ENCODE peak calls at places on chromosome 5, in six cellular contexts. U is B cell; T is activated T-cell treated with anti-CD3 and anti-CD28 coated beads, Interleukin-2, amount 50 U/mL, for 24 hours; V is NCI-H748 treated with DMSO at 0.1 percent for 48 hours; A is lower leg skin; S is fibroblast of lung. I is an unnamed sample.

GRCh38 chr5:169944922-169945675 is 35.2 kb downstream of the INSYN2B start:
- DNase-seq in U (no peak), T (no peak), V (no peak), A (no peak), S (no peak), I (no peak)

GRCh38 chr5:41118177-41118576 is 47.0 kb upstream of the MROH2B start:
- DNase-seq in U (no peak), T (no peak), V (no peak), A (no peak), S (no peak), I (no peak)

GRCh38 chr5:177537389-177538361 is 16.7 kb downstream of the FAM193B start:
- DNase-seq in U (no peak), T (no peak), V (no peak), A (no peak), S (peak), I (peak)

GRCh38 chr5:136619556-136619955 is 254.2 kb upstream of the TRPC7 start:
- DNase-seq in U (no peak), T (no peak), V (no peak), A (no peak), S (no peak), I (no peak)

GRCh38 chr5:152607393-152608165 is 202.5 kb upstream of the NMUR2 start:
- DNase-seq in U (no peak), T (no peak), V (no peak), A (no peak), S (no peak), I (no peak)

GRCh38 chr5:140292212-140293040 is 10.5 kb downstream of the PFDN1 start:
- DNase-seq in U (no peak), T (no peak), V (no peak), A (no peak), S (peak), I (no peak)

GRCh38 chr5:110086658-110087388 is 397.1 kb downstream of the MAN2A1 start:
- DNase-seq in U (no peak), T (peak), V (no peak), A (peak), S (peak), I (peak)

GRCh38 chr5:8068078-8068477 is 199.1 kb downstream of the MTRR start:
- DNase-seq in U (no peak), T (no peak), V (no peak), A (no peak), S (no peak), I (no peak)

GRCh38 chr5:140595538-140595937 is 30.9 kb downstream of the SLC35A4 start:
- DNase-seq in U (no peak), T (no peak), V (no peak), A (peak), S (no peak), I (no peak)

GRCh38 chr5:173399846-173400245 is 71.6 kb upstream of the STC2 start:
- DNase-seq in U (no peak), T (no peak), V (no peak), A (no peak), S (no peak), I (peak)

GRCh38 chr5:123035320-123035949 is 1.1 kb downstream of the PPIC start:
- DNase-seq in U (peak), T (peak), V (peak), A (peak), S (peak), I (peak)

GRCh38 chr5:123125172-123125508 is 36.1 kb downstream of the PRDM6 start:
- DNase-seq in U (no peak), T (no peak), V (peak), A (no peak), S (peak), I (peak)

GRCh38 chr5:160534125-160534524 is 112.5 kb downstream of the PTTG1 start:
- DNase-seq in U (no peak), T (no peak), V (no peak), A (no peak), S (peak), I (no peak)

GRCh38 chr5:59596586-59597348 is 296.8 kb downstream of the PDE4D start:
- DNase-seq in U (no peak), T (no peak), V (no peak), A (no peak), S (peak), I (peak)

GRCh38 chr5:135861646-135862045 is 27.2 kb downstream of the SLC25A48 start:
- DNase-seq in U (no peak), T (no peak), V (no peak), A (no peak), S (no peak), I (no peak)

GRCh38 chr5:142551242-142552067 is 134.4 kb downstream of the FGF1 start:
- DNase-seq in U (no peak), T (no peak), V (peak), A (no peak), S (no peak), I (peak)

GRCh38 chr5:147510885-147511284 is 1.0 kb upstream of the DPYSL3 start:
- DNase-seq in U (no peak), T (no peak), V (peak), A (no peak), S (no peak), I (no peak)

GRCh38 chr5:952597-953271 is 55.9 kb upstream of the NKD2 start:
- DNase-seq in U (no peak), T (no peak), V (no peak), A (no peak), S (no peak), I (no peak)

GRCh38 chr5:115565233-115565632 is 20.7 kb upstream of the FEM1C start:
- DNase-seq in U (no peak), T (no peak), V (no peak), A (no peak), S (no peak), I (no peak)

GRCh38 chr5:109485030-109485429 is 75.3 kb upstream of the PJA2 start:
- DNase-seq in U (no peak), T (no peak), V (peak), A (peak), S (peak), I (peak)

GRCh38 chr5:172607213-172607793 is 33.8 kb upstream of the NEURL1B start:
- DNase-seq in U (no peak), T (no peak), V (no peak), A (no peak), S (no peak), I (peak)

I was measured in fibroblast of villous mesenchyme.